ENCODE peak calls at places on chromosome 11, in ten cellular contexts. G is tibial nerve, Q is neural crest cell, V is upper lobe of left lung, S is lung, P is heart left ventricle, E is MM.1S, Z is body of pancreas, D is cardiac muscle cell, O is mammary epithelial cell. K is an unnamed sample.

GRCh38 chr11:67384851-67385366 is 6.9 kb upstream of the RAD9A start:
- DNase-seq in D (no peak), P (no peak), Q (no peak), G (no peak), S (no peak), V (no peak), O (peak; percentile 76), E (no peak), Z (peak; percentile 62), K (no peak)

GRCh38 chr11:1546536-1547466 is 25.3 kb downstream of the DUSP8 start:
- DNase-seq in G (no peak), D (peak; percentile 83), E (peak; percentile 33), P (peak; percentile 71), S (no peak), Q (peak; percentile 46), V (peak; percentile 93), Z (peak; percentile 49), O (peak; percentile 35), K (peak; percentile 87)

GRCh38 chr11:105202422-105202821 is 62.9 kb upstream of the CARD18 start:
- DNase-seq in P (no peak), V (no peak), O (no peak), Q (no peak), S (no peak), G (no peak), D (no peak), E (no peak), Z (no peak), K (no peak)

GRCh38 chr11:94755494-94755893 is 12.7 kb upstream of the AMOTL1 start:
- DNase-seq in D (no peak), Q (no peak), V (peak; percentile 35), Z (no peak), O (no peak), G (no peak), P (no peak), E (no peak), S (no peak), K (no peak)

GRCh38 chr11:115324569-115325432 is 179.4 kb downstream of the CADM1 start:
- DNase-seq in Q (no peak), V (no peak), P (no peak), G (peak; percentile 22), S (no peak), E (peak; percentile 87), D (peak; percentile 74), O (peak; percentile 50), Z (peak; percentile 57), K (peak; percentile 38)

GRCh38 chr11:17533782-17534415 is 10.3 kb downstream of the USH1C start:
- DNase-seq in V (no peak), E (no peak), S (no peak), P (no peak), G (no peak), Q (no peak), Z (no peak), D (no peak), O (no peak), K (no peak)

GRCh38 chr11:44110231-44110679 is 14.8 kb downstream of the EXT2 start:
- DNase-seq in Z (peak; percentile 54), V (no peak), Q (peak; percentile 58), P (peak; percentile 46), G (peak; percentile 69), E (peak; percentile 44), S (peak; percentile 43), O (peak; percentile 32), D (peak; percentile 70), K (peak; percentile 57)

GRCh38 chr11:26944866-26945664 is 48.8 kb upstream of the FIBIN start:
- DNase-seq in O (no peak), G (no peak), V (no peak), E (no peak), D (no peak), Q (no peak), S (no peak), Z (no peak), P (no peak), K (no peak)

GRCh38 chr11:119120639-119121007 is 757 bp upstream of the HINFP start:
- DNase-seq in P (no peak), G (no peak), Q (no peak), E (no peak), V (no peak), S (no peak), Z (no peak), D (peak; percentile 13), O (no peak), K (no peak)

GRCh38 chr11:45273509-45273908 is 12.6 kb downstream of the SYT13 start:
- DNase-seq in Z (no peak), P (no peak), E (no peak), O (no peak), D (no peak), G (no peak), Q (no peak), V (no peak), S (no peak), K (no peak)

GRCh38 chr11:68424101-68424632 is 36.4 kb upstream of the PPP6R3 start:
- DNase-seq in Q (no peak), G (no peak), P (no peak), E (no peak), V (no peak), S (no peak), Z (no peak), D (no peak), O (no peak), K (no peak)

GRCh38 chr11:115321602-115322289 is 182.5 kb downstream of the CADM1 start:
- DNase-seq in O (no peak), G (no peak), E (no peak), S (no peak), D (no peak), Q (no peak), P (no peak), V (no peak), Z (no peak), K (no peak)

GRCh38 chr11:102187416-102188125 is 77.3 kb downstream of the YAP1 start:
- DNase-seq in P (no peak), E (no peak), V (no peak), G (no peak), O (no peak), D (peak; percentile 23), Z (no peak), S (no peak), Q (no peak), K (no peak)

GRCh38 chr11:124123587-124123986 is 8.3 kb downstream of the VWA5A start:
- DNase-seq in D (no peak), V (no peak), S (no peak), Q (no peak), Z (no peak), E (no peak), P (no peak), G (no peak), O (no peak), K (no peak)

GRCh38 chr11:47225552-47226137 is 10.9 kb downstream of the DDB2 start:
- DNase-seq in D (no peak), S (no peak), Z (no peak), E (peak; percentile 58), V (no peak), O (no peak), G (no peak), P (no peak), Q (no peak), K (no peak)

GRCh38 chr11:13216019-13217006 is 61.3 kb upstream of the BMAL1 start:
- DNase-seq in G (no peak), O (peak; percentile 96), E (no peak), D (no peak), S (no peak), Q (no peak), V (peak; percentile 75), P (peak; percentile 55), Z (peak; percentile 10), K (no peak)
- TF ChIP-seq CTCF in G (no peak), O (no peak), E (no peak), D (peak; percentile 12), S (no peak), Q (no peak), V (no peak), P (no peak), Z (no peak), K (no peak)

GRCh38 chr11:74686792-74687191 is 44.4 kb downstream of the CHRDL2 start:
- DNase-seq in S (no peak), O (peak; percentile 53), Z (no peak), D (no peak), Q (no peak), P (no peak), G (no peak), V (no peak), E (no peak), K (no peak)
- TF ChIP-seq CTCF in S (no peak), O (no peak), Z (no peak), D (peak; percentile 30), Q (no peak), P (no peak), G (no peak), V (no peak), E (no peak), K (no peak)

DNA sequence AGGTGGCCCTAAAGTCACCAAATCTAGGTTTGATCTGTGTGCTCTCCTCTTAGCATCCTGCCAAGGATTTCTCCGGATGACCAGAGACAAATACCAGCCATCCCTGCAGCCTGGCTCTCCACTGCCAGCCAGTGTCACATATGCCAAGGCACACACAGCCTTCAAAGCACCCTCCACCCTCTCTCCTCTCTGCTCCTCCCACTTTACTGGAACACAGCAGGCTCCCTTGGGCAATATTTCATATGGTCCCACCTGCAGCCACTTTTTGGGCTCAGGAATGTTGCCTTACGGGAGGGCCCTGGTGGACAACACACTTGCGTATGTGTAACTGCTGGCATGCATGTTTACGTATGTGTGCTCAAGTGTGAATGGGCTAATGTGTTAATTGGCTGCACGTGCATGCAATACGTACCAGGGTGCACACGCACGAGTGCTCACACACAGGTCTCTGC is 183.9 kb downstream of the CEP164 start:
- DNase-seq in Z (no peak), S (no peak), D (no peak), E (no peak), G (no peak), O (no peak), P (no peak), V (no peak), Q (no peak), K (no peak)
- TF ChIP-seq CTCF in Z (no peak), S (no peak), D (no peak), E (no peak), G (no peak), O (no peak), P (no peak), V (no peak), Q (no peak), K (no peak)

DNA sequence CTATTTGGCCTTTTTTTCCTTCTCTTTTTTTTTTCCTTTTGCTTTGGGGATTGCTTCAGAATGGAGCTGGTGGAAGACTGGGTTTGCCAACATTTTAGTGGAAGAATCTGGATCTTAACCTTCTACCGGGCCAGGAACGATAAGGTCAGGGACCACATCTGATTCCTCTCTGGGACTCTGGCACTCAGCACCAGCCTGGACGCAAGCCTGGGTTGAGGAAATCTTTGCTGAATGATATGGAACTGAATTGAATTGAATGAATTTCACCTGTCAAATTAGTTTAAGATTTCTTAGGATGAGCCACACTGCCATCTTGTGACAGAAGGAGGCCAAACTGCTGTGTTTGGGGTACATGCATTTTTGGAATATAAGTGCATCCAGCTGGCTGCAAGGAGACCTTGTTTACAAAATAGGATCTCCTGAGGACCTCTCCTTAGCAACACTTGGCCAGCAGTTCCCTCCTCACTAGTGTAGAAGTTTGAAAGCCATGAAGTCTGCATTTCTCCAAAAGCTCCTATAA is 30.4 kb downstream of the TPBGL start:
- DNase-seq in O (no peak), P (peak; percentile 20), Q (no peak), V (no peak), D (no peak), E (peak; percentile 45), G (no peak), Z (no peak), S (no peak), K (no peak)
- TF ChIP-seq CTCF in O (peak; percentile 38), P (peak; percentile 18), Q (peak; percentile 32), V (no peak), D (peak; percentile 41), E (peak; percentile 60), G (peak; percentile 21), Z (no peak), S (no peak), K (peak; percentile 25)

GRCh38 chr11:7143908-7144307 is 55.1 kb downstream of the RBMXL2 start:
- DNase-seq in S (no peak), D (peak; percentile 39), G (no peak), Z (no peak), E (peak; percentile 14), Q (no peak), P (no peak), V (no peak), O (peak; percentile 6), K (no peak)
- TF ChIP-seq CTCF in S (no peak), D (peak; percentile 19), G (no peak), Z (peak; percentile 31), E (peak; percentile 36), Q (peak; percentile 66), P (peak; percentile 41), V (no peak), O (peak; percentile 43), K (no peak)